ENCODE peak calls at places on chromosomes 12 and 14, in seven cellular contexts. U, I, J, M, S, P and Z are unnamed samples.

GRCh38 chr14:99146991-99147740 is 124.8 kb downstream of the BCL11B start:
- DNase-seq in U (no peak), I (no peak), J (no peak), M (no peak), S (no peak), P (no peak), Z (no peak)

GRCh38 chr12:132638541-132639408 is 20.2 kb downstream of the P2RX2 start:
- DNase-seq in P (no peak), I (no peak), S (no peak), J (peak), U (peak), M (peak), Z (peak)

GRCh38 chr12:120628919-120629318 is 11.5 kb upstream of the CABP1 start:
- DNase-seq in U (no peak), I (no peak), J (no peak), S (no peak), P (no peak), M (no peak), Z (no peak)

GRCh38 chr12:41188058-41188840 is at the start of gene PDZRN4:
- DNase-seq in J (no peak), M (no peak), I (no peak), S (peak), U (no peak), P (no peak), Z (no peak)

GRCh38 chr14:33062881-33063280 is 124.2 kb downstream of the NPAS3 start:
- DNase-seq in P (no peak), M (no peak), S (no peak), I (no peak), U (no peak), J (no peak), Z (no peak)

GRCh38 chr12:115749071-115749470 is 528.4 kb downstream of the MED13L start:
- DNase-seq in M (no peak), U (no peak), S (no peak), J (no peak), P (no peak), I (no peak), Z (no peak)

GRCh38 chr14:74571901-74572828 is 39.9 kb downstream of the LTBP2 start:
- DNase-seq in U (no peak), I (no peak), S (no peak), P (no peak), M (no peak), J (peak), Z (no peak)

GRCh38 chr12:3545121-3545796 is 54.3 kb downstream of the PRMT8 start:
- DNase-seq in I (no peak), S (no peak), P (no peak), J (no peak), M (peak), U (no peak), Z (no peak)

GRCh38 chr14:86086962-86087361 is 557.0 kb downstream of the FLRT2 start:
- DNase-seq in P (no peak), J (no peak), I (no peak), M (no peak), U (no peak), S (no peak), Z (no peak)

GRCh38 chr12:120121766-120122293 is 5.3 kb upstream of the RAB35 start:
- DNase-seq in M (no peak), S (no peak), J (peak), I (no peak), U (no peak), P (no peak), Z (no peak)

GRCh38 chr12:116416161-116416560 is 138.7 kb upstream of the MED13L start:
- DNase-seq in J (no peak), I (no peak), M (no peak), S (no peak), U (no peak), P (no peak), Z (no peak)

GRCh38 chr12:106582661-106583577 is at the start of gene RFX4:
- DNase-seq in P (no peak), S (no peak), I (no peak), M (no peak), J (no peak), U (no peak), Z (no peak)

GRCh38 chr12:92601680-92602079 is 101.1 kb upstream of the PLEKHG7 start:
- DNase-seq in U (no peak), M (no peak), I (no peak), S (no peak), J (no peak), P (no peak), Z (no peak)

GRCh38 chr14:104473244-104473565 is 106.4 kb upstream of the C14orf180 start:
- DNase-seq in P (no peak), J (no peak), M (no peak), I (no peak), S (no peak), U (no peak), Z (no peak)

GRCh38 chr12:15494329-15495046 is 172.2 kb downstream of the PTPRO start:
- DNase-seq in P (no peak), U (no peak), I (no peak), J (no peak), S (no peak), M (no peak), Z (no peak)

GRCh38 chr14:51053157-51053556 is 41.7 kb downstream of the TRIM9 start:
- DNase-seq in I (no peak), M (no peak), P (no peak), S (no peak), U (no peak), J (peak), Z (no peak)

GRCh38 chr14:76901171-76902055 is 75.2 kb downstream of the LRRC74A start:
- DNase-seq in S (no peak), M (no peak), I (no peak), U (no peak), P (peak), J (peak), Z (no peak)

GRCh38 chr14:34693228-34693939 is 21.0 kb downstream of the CFL2 start:
- DNase-seq in J (no peak), M (no peak), I (no peak), U (no peak), P (no peak), S (peak), Z (peak)

GRCh38 chr12:56574210-56574609 is 52.6 kb downstream of the RBMS2 start:
- DNase-seq in S (no peak), P (no peak), M (no peak), U (no peak), J (peak), I (no peak), Z (no peak)

GRCh38 chr12:121892673-121893561 is 4.3 kb downstream of the PSMD9 start:
- DNase-seq in I (no peak), P (no peak), M (no peak), J (peak), S (no peak), U (no peak), Z (no peak)

GRCh38 chr12:7645395-7646177 is 20.1 kb downstream of the APOBEC1 start:
- DNase-seq in S (no peak), P (no peak), J (peak), I (no peak), M (no peak), U (peak), Z (peak)

GRCh38 chr12:49341777-49342065 is 4.7 kb upstream of the C1QL4 start:
- DNase-seq in J (no peak), U (no peak), P (no peak), I (no peak), M (peak), S (no peak), Z (peak)
- H3K4me3 ChIP-seq in J (peak), U (no peak), P (no peak), I (no peak), M (peak), S (peak), Z (no peak)

GRCh38 chr14:94483729-94484275 is 7.8 kb upstream of the SERPINA9 start:
- DNase-seq in U (no peak), M (no peak), J (peak), S (no peak), P (no peak), I (no peak), Z (no peak)

GRCh38 chr14:94484476-94484875 is 8.5 kb upstream of the SERPINA9 start:
- DNase-seq in S (no peak), P (no peak), M (no peak), U (no peak), I (no peak), J (no peak), Z (no peak)

GRCh38 chr14:94486883-94487282 is 10.9 kb upstream of the SERPINA9 start:
- DNase-seq in U (no peak), S (no peak), I (no peak), P (no peak), M (no peak), J (no peak), Z (no peak)

GRCh38 chr14:94483071-94483451 is 7.1 kb upstream of the SERPINA9 start:
- DNase-seq in U (no peak), J (no peak), P (no peak), M (no peak), I (no peak), S (no peak), Z (no peak)

GRCh38 chr14:94485944-94486841 is 10.2 kb upstream of the SERPINA9 start:
- DNase-seq in U (peak), J (peak), M (no peak), I (no peak), S (peak), P (peak), Z (peak)
- H3K4me3 ChIP-seq in U (no peak), J (no peak), M (peak), I (no peak), S (no peak), P (no peak), Z (peak)

GRCh38 chr12:59737725-59738463 is 142.1 kb downstream of the SLC16A7 start:
- DNase-seq in M (no peak), I (no peak), U (no peak), S (no peak), P (no peak), J (peak), Z (no peak)
- H3K4me3 ChIP-seq in M (no peak), I (no peak), U (no peak), S (peak), P (no peak), J (no peak), Z (no peak)

GRCh38 chr14:102096569-102097188 is 9.8 kb upstream of the HSP90AA1 start:
- DNase-seq in M (no peak), U (peak), I (peak), J (peak), P (peak), S (peak), Z (peak)

GRCh38 chr14:102094101-102094500 is 7.3 kb upstream of the HSP90AA1 start:
- DNase-seq in M (no peak), U (no peak), I (no peak), S (no peak), P (peak), J (no peak), Z (no peak)

GRCh38 chr14:102097441-102098135 is 10.7 kb upstream of the HSP90AA1 start:
- DNase-seq in I (no peak), S (no peak), J (no peak), M (no peak), P (no peak), U (no peak), Z (peak)

GRCh38 chr14:102095231-102095870 is 8.5 kb upstream of the HSP90AA1 start:
- DNase-seq in P (no peak), U (no peak), M (no peak), J (peak), I (no peak), S (no peak), Z (no peak)

DNA sequence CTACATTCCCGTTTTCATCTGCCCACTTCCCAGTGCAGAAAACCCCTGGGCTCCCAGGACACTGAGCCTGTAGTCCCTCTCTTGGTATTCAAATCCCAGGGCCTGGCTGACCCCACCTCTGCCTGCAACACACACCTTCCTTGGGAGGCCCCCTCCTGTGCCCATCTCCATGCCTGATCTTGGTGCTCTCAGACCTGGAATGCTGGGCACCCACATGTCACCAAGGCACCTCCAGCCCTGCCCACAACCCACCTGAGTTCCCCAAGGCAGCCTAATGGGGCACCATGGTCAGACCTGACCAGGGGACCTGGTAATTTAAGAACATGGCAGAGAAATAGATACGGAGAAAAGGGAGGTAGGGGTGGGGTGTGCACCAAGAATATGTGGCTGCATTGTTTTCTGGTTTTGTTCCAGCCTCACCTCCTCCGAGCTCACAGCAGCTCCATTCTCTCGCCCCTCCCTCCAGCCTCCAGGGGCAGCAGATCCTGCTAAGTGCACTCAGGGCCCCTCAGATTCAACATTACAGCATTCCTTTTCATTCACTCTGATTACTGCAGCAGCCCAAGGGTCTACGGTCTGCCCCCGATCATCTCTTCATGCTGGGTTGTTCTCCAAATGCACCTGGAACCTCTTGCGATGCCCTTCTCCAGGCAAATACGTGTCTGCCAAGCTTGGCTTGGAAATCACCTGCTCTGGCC is 9.2 kb upstream of the HSP90AA1 start:
- DNase-seq in P (no peak), J (no peak), S (no peak), I (no peak), M (no peak), U (no peak), Z (no peak)
- H3K4me3 ChIP-seq in P (no peak), J (no peak), S (no peak), I (no peak), M (no peak), U (no peak), Z (no peak)

GRCh38 chr12:113422030-113422900 is at the start of gene SDSL:
- DNase-seq in U (peak), I (no peak), M (no peak), S (peak), P (peak), J (peak), Z (peak)

GRCh38 chr12:113425960-113426453 is 3.8 kb downstream of the SDSL start:
- DNase-seq in U (no peak), P (no peak), J (no peak), S (peak), M (no peak), I (no peak), Z (no peak)

GRCh38 chr12:113420996-113421595 is 1.1 kb upstream of the SDSL start:
- DNase-seq in P (no peak), I (no peak), S (peak), M (no peak), J (no peak), U (no peak), Z (no peak)

GRCh38 chr12:113424915-113425823 is 3.0 kb downstream of the SDSL start:
- DNase-seq in M (no peak), S (peak), I (peak), U (peak), P (no peak), J (peak), Z (peak)

GRCh38 chr12:113422929-113423669 is 919 bp downstream of the SDSL start:
- DNase-seq in M (no peak), I (no peak), U (no peak), J (peak), S (peak), P (no peak), Z (no peak)
- H3K4me3 ChIP-seq in M (peak), I (no peak), U (no peak), J (peak), S (peak), P (peak), Z (peak)